ENCODE peak calls at places on chromosome 6, in six cellular contexts. H, E, N, Q, O and B are unnamed samples.

GRCh38 chr6:84466521-84466920 is 239.1 kb upstream of the CEP162 start:
- DNase-seq in N (peak; percentile 16), Q (no peak), H (no peak), E (peak; percentile 81), O (no peak), B (no peak)

GRCh38 chr6:132087391-132087790 is 136.2 kb upstream of the CCN2 start:
- DNase-seq in E (peak; percentile 71), O (no peak), N (no peak), Q (no peak), H (no peak), B (no peak)

GRCh38 chr6:27161115-27161514 is 86.4 kb upstream of the PRSS16 start:
- DNase-seq in Q (no peak), O (no peak), E (no peak), N (no peak), H (no peak), B (no peak)

GRCh38 chr6:158152659-158153058 is 15.4 kb downstream of the SERAC1 start:
- DNase-seq in O (no peak), H (no peak), N (no peak), E (no peak), Q (no peak), B (no peak)

GRCh38 chr6:110367825-110368224 is 9.7 kb upstream of the METTL24 start:
- DNase-seq in N (no peak), H (no peak), O (no peak), E (no peak), Q (no peak), B (no peak)

GRCh38 chr6:362231-362923 is 29.2 kb upstream of the IRF4 start:
- DNase-seq in Q (no peak), N (no peak), O (no peak), E (no peak), H (no peak), B (no peak)

GRCh38 chr6:24719125-24719931 is at the start of gene C6orf62:
- DNase-seq in H (no peak), N (no peak), E (no peak), O (no peak), Q (peak; percentile 34), B (no peak)

GRCh38 chr6:168609026-168609685 is 168.2 kb downstream of the SMOC2 start:
- DNase-seq in Q (no peak), H (no peak), O (no peak), N (no peak), E (no peak), B (no peak)

GRCh38 chr6:92777146-92777740 is 642.1 kb downstream of the EPHA7 start:
- DNase-seq in O (no peak), E (no peak), N (no peak), H (no peak), Q (peak; percentile 4), B (peak; percentile 53)

GRCh38 chr6:138869343-138869742 is 73.5 kb downstream of the ECT2L start:
- DNase-seq in Q (peak; percentile 21), E (peak; percentile 72), N (no peak), H (no peak), O (no peak), B (no peak)

GRCh38 chr6:63263456-63263855 is 52.2 kb downstream of the FKBP1C start:
- DNase-seq in H (no peak), Q (no peak), O (no peak), E (no peak), N (no peak), B (no peak)

GRCh38 chr6:116381000-116381399 is 10.3 kb downstream of the DSE start:
- DNase-seq in O (no peak), Q (no peak), E (no peak), N (no peak), H (no peak), B (no peak)

GRCh38 chr6:33490198-33490597 is 35.8 kb downstream of the ZBTB9 start:
- DNase-seq in Q (no peak), E (no peak), O (no peak), N (no peak), H (no peak), B (no peak)

GRCh38 chr6:43933111-43933885 is 163.3 kb downstream of the VEGFA start:
- DNase-seq in N (no peak), E (no peak), Q (no peak), O (no peak), H (no peak), B (no peak)

GRCh38 chr6:144047688-144048087 is 39.6 kb upstream of the PLAGL1 start:
- DNase-seq in E (no peak), O (no peak), N (no peak), Q (no peak), H (no peak), B (no peak)

GRCh38 chr6:79146426-79146825 is 68.4 kb upstream of the PHIP start:
- DNase-seq in H (no peak), O (no peak), Q (no peak), N (no peak), E (no peak), B (no peak)

GRCh38 chr6:109455502-109456282 is at the start of gene MICAL1:
- DNase-seq in O (peak; percentile 56), E (peak; percentile 73), Q (peak; percentile 92), H (peak; percentile 41), N (no peak), B (peak; percentile 73)

GRCh38 chr6:98944598-98945011 is 3.1 kb downstream of the FBXL4 start:
- DNase-seq in N (no peak), H (no peak), Q (no peak), O (no peak), E (peak; percentile 20), B (no peak)

GRCh38 chr6:125816828-125817280 is 26.1 kb downstream of the NCOA7 start:
- DNase-seq in H (no peak), N (no peak), E (no peak), O (no peak), Q (no peak), B (no peak)

GRCh38 chr6:13113956-13114593 is 214.3 kb downstream of the TBC1D7 start:
- DNase-seq in H (no peak), E (no peak), Q (no peak), O (no peak), N (peak; percentile 16), B (no peak)

GRCh38 chr6:27472182-27472616 is 706 bp downstream of the ZNF184 start:
- DNase-seq in O (peak; percentile 39), N (no peak), E (peak; percentile 85), Q (peak; percentile 35), H (no peak), B (peak; percentile 69)

GRCh38 chr6:46174904-46175303 is 4.1 kb upstream of the ENPP5 start:
- DNase-seq in Q (no peak), H (no peak), N (no peak), O (no peak), E (no peak), B (no peak)

GRCh38 chr6:54037277-54037779 is 73.9 kb upstream of the MLIP start:
- DNase-seq in O (no peak), N (no peak), Q (no peak), E (no peak), H (no peak), B (no peak)

GRCh38 chr6:82614518-82614917 is 250.9 kb downstream of the TPBG start:
- DNase-seq in E (no peak), N (no peak), O (no peak), H (no peak), Q (no peak), B (no peak)

GRCh38 chr6:112227992-112228391 is 26.4 kb downstream of the LAMA4 start:
- DNase-seq in O (no peak), Q (no peak), E (no peak), H (no peak), N (no peak), B (no peak)

GRCh38 chr6:36519352-36519751 is 27.9 kb downstream of the STK38 start:
- DNase-seq in N (no peak), O (no peak), H (no peak), Q (no peak), E (no peak), B (peak; percentile 62)